ENCODE peak calls at places on chromosome 17, in five cellular contexts. One of them, this sample, is unnamed.

GRCh38 chr17:428414-428813 is 75.8 kb upstream of the RPH3AL start:
- DNase-seq in dorsolateral prefrontal cortex: no peak
- DNase-seq in thoracic aorta: no peak
- DNase-seq in IMR-90: no peak
- DNase-seq in bronchial epithelial cell: no peak
- DNase-seq in this sample: no peak

GRCh38 chr17:19270347-19270950 is 33.3 kb downstream of the EPN2 start:
- DNase-seq in bronchial epithelial cell: no peak
- DNase-seq in IMR-90: no peak
- DNase-seq in thoracic aorta: no peak
- DNase-seq in dorsolateral prefrontal cortex: no peak
- DNase-seq in this sample: no peak

GRCh38 chr17:19015428-19015827 is 10.9 kb upstream of the FAM83G start:
- DNase-seq in dorsolateral prefrontal cortex: no peak
- DNase-seq in thoracic aorta: no peak
- DNase-seq in bronchial epithelial cell: no peak
- DNase-seq in IMR-90: no peak
- DNase-seq in this sample: no peak

GRCh38 chr17:76411247-76411646 is 26.8 kb downstream of the SPHK1 start:
- DNase-seq in bronchial epithelial cell: no peak
- DNase-seq in IMR-90: no peak
- DNase-seq in thoracic aorta: no peak
- DNase-seq in dorsolateral prefrontal cortex: peak
- DNase-seq in this sample: no peak

GRCh38 chr17:79131701-79132100 is 57.1 kb downstream of the ENGASE start:
- DNase-seq in thoracic aorta: no peak
- DNase-seq in IMR-90: no peak
- DNase-seq in dorsolateral prefrontal cortex: no peak
- DNase-seq in bronchial epithelial cell: no peak
- DNase-seq in this sample: no peak

GRCh38 chr17:75548839-75549238 is 23.3 kb downstream of the LLGL2 start:
- DNase-seq in IMR-90: no peak
- DNase-seq in bronchial epithelial cell: no peak
- DNase-seq in thoracic aorta: no peak
- DNase-seq in dorsolateral prefrontal cortex: no peak
- DNase-seq in this sample: no peak

GRCh38 chr17:78745407-78746088 is 36.5 kb downstream of the CYTH1 start:
- DNase-seq in dorsolateral prefrontal cortex: no peak
- DNase-seq in thoracic aorta: no peak
- DNase-seq in IMR-90: peak
- DNase-seq in bronchial epithelial cell: no peak
- DNase-seq in this sample: no peak

GRCh38 chr17:10197721-10198508 is 491 bp downstream of the GAS7 start:
- DNase-seq in thoracic aorta: no peak
- DNase-seq in dorsolateral prefrontal cortex: no peak
- DNase-seq in IMR-90: no peak
- DNase-seq in bronchial epithelial cell: no peak
- DNase-seq in this sample: no peak

GRCh38 chr17:82848022-82848592 is 8.3 kb upstream of the ZNF750 start:
- DNase-seq in thoracic aorta: no peak
- DNase-seq in IMR-90: peak
- DNase-seq in bronchial epithelial cell: peak
- DNase-seq in dorsolateral prefrontal cortex: no peak
- DNase-seq in this sample: no peak

GRCh38 chr17:5481451-5481850 is 4.5 kb downstream of the DERL2 start:
- DNase-seq in thoracic aorta: no peak
- DNase-seq in bronchial epithelial cell: no peak
- DNase-seq in IMR-90: no peak
- DNase-seq in dorsolateral prefrontal cortex: no peak
- DNase-seq in this sample: no peak

GRCh38 chr17:2796164-2797140 is at the start of gene RAP1GAP2:
- DNase-seq in dorsolateral prefrontal cortex: no peak
- DNase-seq in IMR-90: no peak
- DNase-seq in thoracic aorta: no peak
- DNase-seq in bronchial epithelial cell: no peak
- DNase-seq in this sample: no peak

GRCh38 chr17:73747221-73748002 is 103.2 kb upstream of the SDK2 start:
- DNase-seq in dorsolateral prefrontal cortex: no peak
- DNase-seq in IMR-90: no peak
- DNase-seq in bronchial epithelial cell: no peak
- DNase-seq in thoracic aorta: no peak
- DNase-seq in this sample: no peak

DNA sequence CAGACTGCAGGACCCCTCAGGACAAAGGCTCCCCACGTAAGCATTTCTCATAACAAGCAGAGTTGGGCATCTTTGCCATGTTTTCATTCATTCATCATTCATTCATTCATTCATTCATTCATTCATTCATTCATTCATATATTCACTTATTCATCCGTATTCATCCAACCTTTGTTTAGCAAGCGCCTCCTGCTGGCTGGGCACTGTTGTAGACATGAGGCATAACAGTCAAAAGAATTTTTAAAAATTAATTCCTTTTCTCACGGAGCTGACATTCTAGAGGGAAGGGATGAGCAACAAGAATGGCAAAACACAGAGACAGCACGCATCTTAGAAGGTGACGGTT is 351.7 kb upstream of the TNRC6C start:
- DNase-seq in thoracic aorta: no peak
- DNase-seq in IMR-90: no peak
- DNase-seq in dorsolateral prefrontal cortex: no peak
- DNase-seq in bronchial epithelial cell: no peak
- DNase-seq in this sample: no peak
- TF ChIP-seq CTCF in thoracic aorta: no peak
- TF ChIP-seq CTCF in IMR-90: no peak
- TF ChIP-seq CTCF in dorsolateral prefrontal cortex: no peak
- TF ChIP-seq CTCF in bronchial epithelial cell: no peak
- TF ChIP-seq CTCF in this sample: no peak

GRCh38 chr17:65457183-65457582 is 104.3 kb downstream of the AXIN2 start:
- DNase-seq in thoracic aorta: no peak
- DNase-seq in bronchial epithelial cell: no peak
- DNase-seq in IMR-90: no peak
- DNase-seq in dorsolateral prefrontal cortex: no peak
- DNase-seq in this sample: no peak

GRCh38 chr17:65456368-65457151 is 104.9 kb downstream of the AXIN2 start:
- DNase-seq in thoracic aorta: no peak
- DNase-seq in bronchial epithelial cell: no peak
- DNase-seq in dorsolateral prefrontal cortex: no peak
- DNase-seq in IMR-90: no peak
- DNase-seq in this sample: no peak

GRCh38 chr17:65457635-65458257 is 103.7 kb downstream of the AXIN2 start:
- DNase-seq in dorsolateral prefrontal cortex: no peak
- DNase-seq in bronchial epithelial cell: no peak
- DNase-seq in IMR-90: no peak
- DNase-seq in thoracic aorta: no peak
- DNase-seq in this sample: no peak

GRCh38 chr17:65455154-65455971 is 106.1 kb downstream of the AXIN2 start:
- DNase-seq in IMR-90: no peak
- DNase-seq in bronchial epithelial cell: no peak
- DNase-seq in thoracic aorta: no peak
- DNase-seq in dorsolateral prefrontal cortex: no peak
- DNase-seq in this sample: no peak

DNA sequence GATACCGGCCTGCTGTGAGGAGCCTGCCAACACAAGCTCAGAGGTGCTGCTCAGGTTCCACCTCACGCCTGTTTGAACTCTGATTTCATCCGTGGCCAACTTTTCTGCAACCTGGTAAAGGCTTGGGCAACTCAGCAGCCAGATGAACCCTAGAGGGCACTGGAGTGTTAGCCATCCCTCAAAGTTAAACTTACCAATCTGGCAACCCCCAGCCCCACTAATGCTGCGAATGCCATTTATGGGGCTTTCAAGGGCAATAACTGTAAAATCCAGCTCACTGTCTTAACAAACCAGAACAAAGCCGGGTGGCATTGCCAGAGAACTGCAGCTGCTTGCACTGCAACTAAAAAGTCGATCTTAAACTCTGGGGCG is 105.5 kb downstream of the AXIN2 start:
- DNase-seq in thoracic aorta: no peak
- DNase-seq in dorsolateral prefrontal cortex: no peak
- DNase-seq in bronchial epithelial cell: no peak
- DNase-seq in IMR-90: peak
- DNase-seq in this sample: no peak
- TF ChIP-seq CTCF in thoracic aorta: peak
- TF ChIP-seq CTCF in dorsolateral prefrontal cortex: peak
- TF ChIP-seq CTCF in bronchial epithelial cell: peak
- TF ChIP-seq CTCF in IMR-90: peak
- TF ChIP-seq CTCF in this sample: no peak

GRCh38 chr17:57782642-57783337 is 37.7 kb upstream of the CCDC182 start:
- DNase-seq in thoracic aorta: no peak
- DNase-seq in dorsolateral prefrontal cortex: no peak
- DNase-seq in IMR-90: no peak
- DNase-seq in bronchial epithelial cell: no peak
- DNase-seq in this sample: no peak
- TF ChIP-seq CTCF in thoracic aorta: no peak
- TF ChIP-seq CTCF in dorsolateral prefrontal cortex: no peak
- TF ChIP-seq CTCF in IMR-90: no peak
- TF ChIP-seq CTCF in bronchial epithelial cell: no peak
- TF ChIP-seq CTCF in this sample: no peak

GRCh38 chr17:66673668-66674276 is 161.1 kb upstream of the CACNG5 start:
- DNase-seq in IMR-90: peak
- DNase-seq in thoracic aorta: no peak
- DNase-seq in bronchial epithelial cell: peak
- DNase-seq in dorsolateral prefrontal cortex: no peak
- DNase-seq in this sample: no peak
- TF ChIP-seq CTCF in IMR-90: peak
- TF ChIP-seq CTCF in thoracic aorta: peak
- TF ChIP-seq CTCF in bronchial epithelial cell: peak
- TF ChIP-seq CTCF in dorsolateral prefrontal cortex: peak
- TF ChIP-seq CTCF in this sample: no peak

DNA sequence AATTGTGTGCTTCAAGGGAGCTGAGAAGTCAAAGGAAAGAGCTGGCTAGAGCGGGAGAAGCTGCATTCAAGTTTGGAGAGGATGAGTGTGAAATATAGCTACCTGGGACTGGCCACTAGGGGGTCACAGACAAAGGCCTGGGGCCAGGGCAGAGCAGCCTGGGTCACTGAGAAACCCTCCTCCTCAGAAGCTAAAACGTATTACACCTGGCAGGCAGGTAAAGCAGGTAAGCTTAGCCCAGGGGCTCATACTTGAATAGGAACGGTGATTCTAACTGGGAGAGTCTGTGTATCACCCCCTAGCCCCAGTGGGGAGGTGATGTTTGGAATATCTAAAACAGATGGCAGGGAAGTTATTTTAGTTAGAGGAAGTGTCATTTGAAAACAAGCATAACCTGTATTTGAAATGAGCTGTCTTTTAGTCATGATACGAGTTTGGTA is 6.8 kb downstream of the KRT37 start:
- DNase-seq in dorsolateral prefrontal cortex: no peak
- DNase-seq in IMR-90: peak
- DNase-seq in bronchial epithelial cell: peak
- DNase-seq in thoracic aorta: no peak
- DNase-seq in this sample: no peak
- TF ChIP-seq CTCF in dorsolateral prefrontal cortex: no peak
- TF ChIP-seq CTCF in IMR-90: peak
- TF ChIP-seq CTCF in bronchial epithelial cell: peak
- TF ChIP-seq CTCF in thoracic aorta: no peak
- TF ChIP-seq CTCF in this sample: no peak